ENCODE peak calls at places on chromosomes 4 and X, in eight cellular contexts. One of them, this sample, is unnamed.

GRCh38 chr4:2898001-2898400 is 54.4 kb downstream of the ADD1 start:
- DNase-seq in ecto neural progenitor cell: no peak
- DNase-seq in T-cell: no peak
- DNase-seq in activated CD4-positive, alpha-beta T cell treated with anti-CD3 and anti-CD28 coated beads for 36 hours: no peak
- DNase-seq in pancreas: no peak
- DNase-seq in hepatocyte: no peak
- DNase-seq in sigmoid colon: no peak
- DNase-seq in GDM1: no peak
- DNase-seq in this sample: no peak

GRCh38 chrX:149630681-149631292 is 805 bp downstream of the TMEM185A start:
- DNase-seq in activated CD4-positive, alpha-beta T cell treated with anti-CD3 and anti-CD28 coated beads for 36 hours: no peak
- DNase-seq in GDM1: no peak
- DNase-seq in hepatocyte: peak; percentile 35
- DNase-seq in pancreas: no peak
- DNase-seq in ecto neural progenitor cell: no peak
- DNase-seq in T-cell: no peak
- DNase-seq in sigmoid colon: no peak
- DNase-seq in this sample: no peak

GRCh38 chrX:137848291-137848905 is 282.5 kb downstream of the ZIC3 start:
- DNase-seq in pancreas: no peak
- DNase-seq in activated CD4-positive, alpha-beta T cell treated with anti-CD3 and anti-CD28 coated beads for 36 hours: no peak
- DNase-seq in sigmoid colon: no peak
- DNase-seq in GDM1: no peak
- DNase-seq in hepatocyte: no peak
- DNase-seq in ecto neural progenitor cell: no peak
- DNase-seq in T-cell: no peak
- DNase-seq in this sample: no peak

GRCh38 chr4:52843351-52843750 is 18.8 kb upstream of the RASL11B start:
- DNase-seq in GDM1: no peak
- DNase-seq in T-cell: no peak
- DNase-seq in activated CD4-positive, alpha-beta T cell treated with anti-CD3 and anti-CD28 coated beads for 36 hours: no peak
- DNase-seq in ecto neural progenitor cell: no peak
- DNase-seq in hepatocyte: no peak
- DNase-seq in pancreas: no peak
- DNase-seq in sigmoid colon: no peak
- DNase-seq in this sample: no peak

GRCh38 chr4:77170926-77171325 is 13.9 kb downstream of the CCNG2 start:
- DNase-seq in hepatocyte: no peak
- DNase-seq in pancreas: no peak
- DNase-seq in sigmoid colon: no peak
- DNase-seq in ecto neural progenitor cell: no peak
- DNase-seq in T-cell: no peak
- DNase-seq in activated CD4-positive, alpha-beta T cell treated with anti-CD3 and anti-CD28 coated beads for 36 hours: no peak
- DNase-seq in GDM1: no peak
- DNase-seq in this sample: no peak

GRCh38 chr4:73675623-73676022 is 55.4 kb upstream of the RASSF6 start:
- DNase-seq in hepatocyte: no peak
- DNase-seq in T-cell: no peak
- DNase-seq in activated CD4-positive, alpha-beta T cell treated with anti-CD3 and anti-CD28 coated beads for 36 hours: no peak
- DNase-seq in pancreas: no peak
- DNase-seq in ecto neural progenitor cell: no peak
- DNase-seq in sigmoid colon: no peak
- DNase-seq in GDM1: no peak
- DNase-seq in this sample: no peak

GRCh38 chr4:5133201-5133600 is 81.9 kb downstream of the STK32B start:
- DNase-seq in pancreas: no peak
- DNase-seq in activated CD4-positive, alpha-beta T cell treated with anti-CD3 and anti-CD28 coated beads for 36 hours: no peak
- DNase-seq in ecto neural progenitor cell: no peak
- DNase-seq in sigmoid colon: no peak
- DNase-seq in GDM1: no peak
- DNase-seq in T-cell: no peak
- DNase-seq in hepatocyte: no peak
- DNase-seq in this sample: no peak

GRCh38 chr4:98546910-98547544 is 111.4 kb downstream of the TSPAN5 start:
- DNase-seq in sigmoid colon: peak; percentile 75
- DNase-seq in GDM1: no peak
- DNase-seq in ecto neural progenitor cell: no peak
- DNase-seq in pancreas: no peak
- DNase-seq in T-cell: no peak
- DNase-seq in activated CD4-positive, alpha-beta T cell treated with anti-CD3 and anti-CD28 coated beads for 36 hours: no peak
- DNase-seq in hepatocyte: no peak
- DNase-seq in this sample: no peak

GRCh38 chrX:50202539-50202938 is 1.7 kb upstream of the AKAP4 start:
- DNase-seq in pancreas: no peak
- DNase-seq in sigmoid colon: no peak
- DNase-seq in GDM1: no peak
- DNase-seq in hepatocyte: no peak
- DNase-seq in activated CD4-positive, alpha-beta T cell treated with anti-CD3 and anti-CD28 coated beads for 36 hours: no peak
- DNase-seq in T-cell: no peak
- DNase-seq in ecto neural progenitor cell: no peak
- DNase-seq in this sample: peak; percentile 2